ENCODE peak calls at places on chromosomes 6 and 20, in six cellular contexts. B is adrenal gland, T is PC-9, C is dorsolateral prefrontal cortex, J is AG10803, A is lower lobe of right lung. P is an unnamed sample.

GRCh38 chr6:167232355-167232754 is 58.8 kb upstream of the UNC93A start:
- DNase-seq in B (no peak), T (no peak), C (no peak), J (no peak), A (no peak), P (no peak)

GRCh38 chr20:61954276-61955021 is 111.2 kb downstream of the TAF4 start:
- DNase-seq in B (peak), T (no peak), C (no peak), J (no peak), A (peak), P (no peak)

GRCh38 chr6:113558966-113559365 is 298.2 kb upstream of the MARCKS start:
- DNase-seq in B (no peak), T (peak), C (no peak), J (peak), A (no peak), P (no peak)

GRCh38 chr20:3775457-3775856 is 5.8 kb downstream of the SPEF1 start:
- DNase-seq in B (no peak), T (no peak), C (no peak), J (no peak), A (no peak), P (no peak)

GRCh38 chr6:157200611-157201010 is 122.7 kb downstream of the TMEM242 start:
- DNase-seq in B (no peak), T (no peak), C (no peak), J (no peak), A (no peak), P (no peak)

GRCh38 chr6:163711615-163712568 is 297.4 kb downstream of the QKI start:
- DNase-seq in B (peak), T (no peak), C (peak), J (peak), A (peak), P (peak)

GRCh38 chr6:91023529-91023928 is 436.7 kb upstream of the MAP3K7 start:
- DNase-seq in B (no peak), T (no peak), C (no peak), J (no peak), A (no peak), P (no peak)

GRCh38 chr20:37348643-37349516 is 2.9 kb downstream of the SRC start:
- DNase-seq in B (no peak), T (no peak), C (no peak), J (no peak), A (no peak), P (no peak)

GRCh38 chr20:4160761-4161305 is 145.5 kb upstream of the RNF24 start:
- DNase-seq in B (peak), T (peak), C (peak), J (no peak), A (peak), P (peak)

GRCh38 chr20:53831812-53832211 is 238.2 kb upstream of the ZNF217 start:
- DNase-seq in B (no peak), T (no peak), C (no peak), J (no peak), A (no peak), P (no peak)

GRCh38 chr20:62355527-62356142 is 11.5 kb downstream of the LAMA5 start:
- DNase-seq in B (peak), T (no peak), C (no peak), J (no peak), A (no peak), P (no peak)

GRCh38 chr6:148240463-148240845 is 102.2 kb upstream of the SASH1 start:
- DNase-seq in B (no peak), T (no peak), C (peak), J (peak), A (no peak), P (peak)

GRCh38 chr6:10276106-10276505 is 138.8 kb downstream of the TFAP2A start:
- DNase-seq in B (no peak), T (no peak), C (no peak), J (peak), A (no peak), P (no peak)

GRCh38 chr6:27871919-27872633 is 40.1 kb downstream of the OR2B2 start:
- DNase-seq in B (peak), T (peak), C (no peak), J (peak), A (peak), P (peak)

GRCh38 chr20:6575912-6576391 is 191.5 kb upstream of the BMP2 start:
- DNase-seq in B (no peak), T (no peak), C (no peak), J (no peak), A (no peak), P (no peak)

GRCh38 chr20:48042628-48043027 is 257.3 kb upstream of the SULF2 start:
- DNase-seq in B (no peak), T (no peak), C (no peak), J (no peak), A (no peak), P (no peak)

GRCh38 chr6:38501931-38502330 is 137.8 kb downstream of the BTBD9 start:
- DNase-seq in B (no peak), T (no peak), C (no peak), J (no peak), A (no peak), P (no peak)

GRCh38 chr6:124512431-124512830 is 449.8 kb upstream of the RNF217 start:
- DNase-seq in B (no peak), T (no peak), C (no peak), J (no peak), A (no peak), P (no peak)

DNA sequence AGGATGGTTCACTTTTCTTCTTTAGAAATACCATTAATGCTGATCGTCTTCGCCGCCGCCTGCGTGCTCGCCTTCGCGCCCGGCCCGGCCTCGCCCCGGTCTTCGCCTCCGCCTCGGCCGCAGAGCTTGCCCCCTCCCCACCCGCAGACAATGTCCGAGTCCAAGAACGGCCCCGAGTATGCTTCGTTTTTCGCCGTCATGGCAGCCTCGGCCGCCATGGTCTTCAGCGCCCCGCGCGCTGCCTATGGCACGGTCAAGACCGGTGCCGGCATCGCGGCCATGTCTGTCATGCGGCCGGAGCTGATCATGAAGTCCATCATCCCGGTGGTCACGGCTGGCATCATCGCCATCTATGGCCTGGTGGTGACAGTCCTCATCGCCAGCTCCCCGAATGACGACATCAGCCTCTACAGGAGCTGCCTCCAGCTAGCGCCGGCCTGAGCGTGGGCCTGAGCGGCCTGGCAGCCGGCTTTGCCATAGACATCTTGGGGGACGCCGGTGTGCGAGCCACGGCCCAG is 4.7 kb upstream of the PRPH2 start:
- DNase-seq in B (peak), T (no peak), C (peak), J (no peak), A (peak), P (no peak)
- H3K4me3 ChIP-seq in B (no peak), T (no peak), C (peak), J (peak), A (peak), P (peak)

DNA sequence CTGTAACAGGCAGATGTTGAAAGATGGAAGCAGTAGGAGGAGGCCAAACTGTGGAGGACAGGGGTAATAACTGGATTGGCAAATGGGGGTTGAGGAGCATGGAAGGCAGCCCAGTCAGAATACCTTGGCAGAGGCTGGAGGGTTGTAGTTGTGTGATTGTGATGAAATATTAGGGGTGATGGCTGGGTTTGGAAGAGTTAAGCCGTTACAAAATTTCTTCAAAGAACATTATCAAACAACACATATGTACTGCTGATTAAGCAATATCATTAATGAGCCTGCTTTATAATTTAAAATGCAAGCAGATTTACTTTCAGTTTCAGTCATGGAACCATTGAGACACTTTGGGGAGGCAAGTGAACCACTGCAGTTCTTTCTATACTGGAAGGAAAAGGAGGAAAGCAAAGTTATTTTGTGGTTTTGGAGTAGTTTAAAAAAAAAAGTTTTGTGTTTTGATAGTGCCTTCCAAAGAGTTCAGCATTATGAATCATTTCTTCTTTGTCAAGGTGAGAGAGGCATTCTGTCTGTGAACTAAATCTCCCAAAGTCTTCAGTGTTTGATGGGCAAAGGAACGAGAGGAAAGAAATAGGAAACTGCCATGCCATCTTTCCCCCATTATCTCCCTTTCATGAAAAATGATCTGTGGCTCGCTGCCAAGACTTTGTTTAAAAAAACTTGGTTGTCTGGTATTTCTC is 20.7 kb downstream of the FOXO3 start:
- DNase-seq in B (peak), T (peak), C (no peak), J (peak), A (no peak), P (peak)
- H3K4me3 ChIP-seq in B (no peak), T (peak), C (peak), J (peak), A (peak), P (no peak)

DNA sequence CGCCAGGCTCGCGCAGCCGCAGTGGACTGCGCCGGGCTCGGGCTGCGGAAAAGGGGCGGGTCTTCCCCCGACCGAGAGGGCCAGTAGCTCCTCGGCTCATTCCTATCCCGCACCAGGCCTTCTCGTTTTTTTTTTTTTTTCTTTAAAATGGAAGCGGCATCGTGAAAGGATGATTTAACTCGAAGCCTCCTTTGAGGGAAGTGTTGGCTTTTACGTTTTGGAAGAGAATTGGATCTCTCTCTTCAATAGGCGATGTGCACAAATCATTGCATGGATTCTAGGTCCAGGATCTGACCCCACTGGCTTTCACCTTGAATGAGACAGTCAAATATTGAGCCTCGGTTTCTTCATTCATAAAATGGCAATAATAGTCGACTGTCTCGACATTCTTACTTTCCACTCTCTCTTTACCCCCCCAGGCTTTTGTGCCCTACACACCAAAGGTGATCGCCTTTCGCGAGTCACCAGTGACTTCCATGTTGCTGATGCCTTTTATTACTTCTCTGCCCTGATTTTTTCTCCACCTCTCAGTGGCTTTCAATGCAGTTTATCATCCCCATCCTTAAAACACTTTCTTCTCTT is 320 bp upstream of the DTNBP1 start:
- DNase-seq in B (no peak), T (no peak), C (no peak), J (peak), A (no peak), P (peak)
- H3K4me3 ChIP-seq in B (peak), T (peak), C (peak), J (peak), A (peak), P (peak)

GRCh38 chr6:5998741-5999687 is 7.7 kb downstream of the NRN1 start:
- DNase-seq in B (no peak), T (no peak), C (peak), J (peak), A (no peak), P (no peak)
- H3K4me3 ChIP-seq in B (no peak), T (no peak), C (peak), J (peak), A (peak), P (peak)

P was measured in skeletal muscle cell.